ENCODE peak calls at places on chromosomes 2 and 18, in six cellular contexts. W is T-cell; U is CD4-positive, CD25-positive, alpha-beta regulatory T cell; Q is MM.1S; P is prostate gland; B is activated effector memory CD4-positive, alpha-beta T cell treated with anti-CD3 and anti-CD28 coated beads, Interleukin-2, amount 50 U/mL, for 16 hours. Y is an unnamed sample.

GRCh38 chr2:235140801-235141081 is 188.9 kb downstream of the SH3BP4 start:
- DNase-seq in B (no peak), Q (no peak), W (no peak), P (no peak), U (no peak), Y (no peak)

GRCh38 chr2:101418704-101419663 is 31.7 kb upstream of the CREG2 start:
- DNase-seq in P (peak), W (peak), B (peak), Q (peak), U (peak), Y (no peak)

GRCh38 chr2:23669413-23670244 is 257.3 kb downstream of the ATAD2B start:
- DNase-seq in U (no peak), P (peak), W (no peak), B (no peak), Q (no peak), Y (no peak)

GRCh38 chr2:234673961-234674759 is 177.3 kb upstream of the ARL4C start:
- DNase-seq in B (no peak), Q (no peak), P (no peak), W (no peak), U (no peak), Y (no peak)

GRCh38 chr18:45793295-45793965 is 32.0 kb upstream of the SIGLEC15 start:
- DNase-seq in P (peak), B (no peak), Q (no peak), U (no peak), W (no peak), Y (no peak)

GRCh38 chr2:205763708-205764501 is 81.6 kb downstream of the NRP2 start:
- DNase-seq in P (no peak), Q (no peak), B (no peak), W (no peak), U (no peak), Y (no peak)

GRCh38 chr2:149161481-149162225 is 123.2 kb downstream of the LYPD6B start:
- DNase-seq in Q (no peak), B (no peak), P (no peak), U (no peak), W (no peak), Y (no peak)

GRCh38 chr2:53593891-53594585 is 173.6 kb upstream of the CHAC2 start:
- DNase-seq in U (no peak), Q (no peak), P (no peak), W (no peak), B (no peak), Y (no peak)

GRCh38 chr2:45707034-45707433 is 55.6 kb downstream of the PRKCE start:
- DNase-seq in U (no peak), B (no peak), P (no peak), W (no peak), Q (no peak), Y (no peak)

GRCh38 chr2:88451647-88452150 is 794 bp downstream of the FOXI3 start:
- DNase-seq in Q (peak), W (no peak), B (no peak), U (peak), P (peak), Y (peak)

GRCh38 chr2:104812281-104812680 is 41.6 kb upstream of the POU3F3 start:
- DNase-seq in B (no peak), W (no peak), U (no peak), Q (no peak), P (no peak), Y (no peak)

GRCh38 chr2:74119912-74120825 is 27.5 kb downstream of the BOLA3 start:
- DNase-seq in P (peak), U (peak), B (peak), W (peak), Q (peak), Y (peak)

GRCh38 chr2:11411768-11412448 is 54.1 kb downstream of the E2F6 start:
- DNase-seq in Q (peak), P (peak), B (no peak), U (no peak), W (no peak), Y (no peak)

Y was measured in spleen.